ENCODE peak calls at places on chromosome 9, in four cellular contexts. G, W, T and E are unnamed samples.

GRCh38 chr9:99001892-99002291 is 58.2 kb downstream of the COL15A1 start:
- DNase-seq in G (no peak), W (no peak), T (peak; percentile 25), E (no peak)

GRCh38 chr9:121717141-121717749 is 65.8 kb downstream of the DAB2IP start:
- DNase-seq in G (no peak), W (no peak), T (no peak), E (no peak)

GRCh38 chr9:35287986-35288515 is 126.2 kb downstream of the UNC13B start:
- DNase-seq in G (no peak), W (no peak), T (no peak), E (no peak)

GRCh38 chr9:92328225-92328624 is 2.5 kb downstream of the CENPP start:
- DNase-seq in G (peak; percentile 19), W (no peak), T (no peak), E (peak; percentile 72)

GRCh38 chr9:108119530-108120113 is 630.1 kb upstream of the KLF4 start:
- DNase-seq in G (no peak), W (no peak), T (no peak), E (no peak)

GRCh38 chr9:115400801-115401200 is 282.8 kb upstream of the TNC start:
- DNase-seq in G (no peak), W (no peak), T (no peak), E (no peak)

GRCh38 chr9:128587453-128587852 is 35.1 kb downstream of the SPTAN1 start:
- DNase-seq in G (no peak), W (no peak), T (peak; percentile 52), E (no peak)

GRCh38 chr9:1231998-1232919 is 182.1 kb downstream of the DMRT2 start:
- DNase-seq in G (no peak), W (no peak), T (no peak), E (no peak)

GRCh38 chr9:38274746-38275250 is 117.7 kb upstream of the ALDH1B1 start:
- DNase-seq in G (no peak), W (no peak), T (peak; percentile 31), E (no peak)

GRCh38 chr9:77456829-77457437 is 191.2 kb downstream of the GNA14 start:
- DNase-seq in G (peak; percentile 77), W (peak; percentile 27), T (peak; percentile 81), E (peak; percentile 93)

GRCh38 chr9:114163517-114163924 is 8.2 kb downstream of the COL27A1 start:
- DNase-seq in G (no peak), W (no peak), T (no peak), E (no peak)

GRCh38 chr9:22119537-22120167 is 110.5 kb upstream of the CDKN2B start:
- DNase-seq in G (peak; percentile 38), W (no peak), T (no peak), E (peak; percentile 76)

GRCh38 chr9:108549184-108549583 is 306.6 kb downstream of the ACTL7B start:
- DNase-seq in G (no peak), W (no peak), T (no peak), E (no peak)

GRCh38 chr9:7210854-7211637 is 453.3 kb downstream of the KDM4C start:
- DNase-seq in G (no peak), W (no peak), T (no peak), E (no peak)

GRCh38 chr9:133657120-133657661 is 21.0 kb downstream of the DBH start:
- DNase-seq in G (peak; percentile 32), W (no peak), T (no peak), E (no peak)

GRCh38 chr9:126411948-126412284 is 85.3 kb downstream of the MVB12B start:
- DNase-seq in G (peak; percentile 6), W (no peak), T (no peak), E (no peak)

GRCh38 chr9:89397471-89397870 is 79.2 kb downstream of the SECISBP2 start:
- DNase-seq in G (no peak), W (no peak), T (no peak), E (no peak)

GRCh38 chr9:115922441-115922840 is 231.2 kb upstream of the PAPPA start:
- DNase-seq in G (no peak), W (no peak), T (no peak), E (no peak)

GRCh38 chr9:33143241-33143642 is 23.9 kb downstream of the B4GALT1 start:
- DNase-seq in G (no peak), W (no peak), T (no peak), E (no peak)

GRCh38 chr9:30075451-30076199 is 2308.8 kb upstream of the ACO1 start:
- DNase-seq in G (no peak), W (no peak), T (no peak), E (no peak)

GRCh38 chr9:32866292-32866691 is 83.0 kb downstream of the TMEM215 start:
- DNase-seq in G (no peak), W (no peak), T (no peak), E (no peak)

GRCh38 chr9:104322581-104322980 is 181.5 kb upstream of the OR13F1 start:
- DNase-seq in G (no peak), W (no peak), T (no peak), E (no peak)
- H3K36me3 ChIP-seq in G (no peaks in the 10 kb centered on the region), W (no peaks in the 10 kb centered on the region), T (no peaks in the 10 kb centered on the region), E (no peaks in the 10 kb centered on the region)

GRCh38 chr9:124266139-124266825 is 8.5 kb downstream of the NEK6 start:
- DNase-seq in G (no peak), W (no peak), T (no peak), E (peak; percentile 64)
- H3K27ac ChIP-seq in G (peak overlapping the region; percentile 76), W (no peak overlapping the region), T (no peak overlapping the region), E (peak overlapping the region; percentile 99)

GRCh38 chr9:95083086-95083768 is 234.3 kb downstream of the FANCC start:
- DNase-seq in G (no peak), W (no peak), T (no peak), E (no peak)

GRCh38 chr9:95080961-95081658 is 236.4 kb downstream of the FANCC start:
- DNase-seq in G (no peak), W (no peak), T (no peak), E (no peak)

GRCh38 chr9:95084254-95084934 is 233.1 kb downstream of the FANCC start:
- DNase-seq in G (no peak), W (no peak), T (no peak), E (no peak)

GRCh38 chr9:95081998-95082397 is 235.5 kb downstream of the FANCC start:
- DNase-seq in G (no peak), W (no peak), T (no peak), E (no peak)

GRCh38 chr9:95082401-95083084 is 235.0 kb downstream of the FANCC start:
- DNase-seq in G (no peak), W (no peak), T (no peak), E (no peak)
- H3K36me3 ChIP-seq in G (no peaks in the 10 kb centered on the region), W (no peaks in the 10 kb centered on the region), T (no peaks in the 10 kb centered on the region), E (no peaks in the 10 kb centered on the region)

DNA sequence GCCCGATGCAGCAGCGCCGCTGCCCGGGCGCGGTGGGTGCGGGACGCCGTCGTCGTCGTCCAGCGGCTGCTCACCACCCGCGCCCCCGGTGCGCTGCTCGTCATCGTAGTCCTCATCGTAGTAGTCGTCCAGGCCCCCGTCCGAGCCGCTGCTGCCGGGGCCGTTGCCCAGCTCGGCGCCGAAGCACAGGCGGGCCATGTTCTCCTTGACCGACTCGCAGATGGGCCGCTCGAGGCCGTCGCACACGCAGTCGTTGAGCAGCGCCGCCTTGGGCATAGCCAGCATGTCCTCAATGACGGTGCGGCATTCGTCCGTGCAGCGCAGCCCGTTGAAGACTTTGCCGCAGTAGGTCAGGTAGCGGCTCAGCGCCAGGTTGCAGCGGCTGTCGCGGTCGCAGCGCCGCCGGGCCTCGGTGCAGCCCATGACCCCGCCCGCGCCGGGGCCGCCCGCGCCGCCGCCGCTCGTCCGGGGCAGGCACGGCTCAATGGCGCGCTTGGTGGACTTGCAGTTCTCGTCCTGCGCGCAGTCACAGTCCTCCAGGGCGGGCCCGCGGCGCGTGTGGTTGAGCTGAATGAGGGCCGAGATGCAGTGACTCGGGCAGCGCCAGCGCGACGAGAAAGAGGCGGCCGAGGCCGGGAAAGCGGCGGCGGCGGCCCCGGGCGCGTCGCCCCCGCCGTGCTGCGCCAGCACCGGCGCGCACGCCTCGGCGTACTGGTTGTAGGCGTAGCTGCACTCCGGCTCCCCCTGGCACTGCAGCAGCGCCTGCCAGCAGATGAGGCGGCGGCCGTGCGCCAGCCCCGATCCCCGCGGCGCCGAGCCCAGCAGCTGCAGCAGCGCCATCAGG is 1.2 kb downstream of the GAS1 start:
- DNase-seq in G (peak; percentile 6), W (peak; percentile 23), T (peak; percentile 75), E (peak; percentile 65)
- H3K27ac ChIP-seq in G (no peak overlapping the region), W (no peak overlapping the region), T (peak overlapping the region; percentile 11), E (no peak overlapping the region)